ENCODE peak calls at places on chromosomes 11 and 22, in eight cellular contexts. One of them, this sample, is unnamed.

GRCh38 chr11:656426-656825 is 19.4 kb downstream of the DRD4 start:
- DNase-seq in GM12878: no peak
- DNase-seq in HL-60: no peak
- DNase-seq in sigmoid colon: no peak
- DNase-seq in GM23338: no peak
- DNase-seq in spleen: no peak
- DNase-seq in HCT116: no peak
- DNase-seq in K562: peak; percentile 7
- DNase-seq in this sample: no peak

GRCh38 chr22:47634342-47634741 is 871.9 kb downstream of the TBC1D22A start:
- DNase-seq in GM12878: no peak
- DNase-seq in HL-60: no peak
- DNase-seq in sigmoid colon: no peak
- DNase-seq in GM23338: no peak
- DNase-seq in spleen: no peak
- DNase-seq in HCT116: no peak
- DNase-seq in K562: no peak
- DNase-seq in this sample: no peak

GRCh38 chr22:20116376-20116950 is 559 bp downstream of the RANBP1 start:
- DNase-seq in GM12878: no peak
- DNase-seq in HL-60: no peak
- DNase-seq in sigmoid colon: peak; percentile 73
- DNase-seq in GM23338: peak; percentile 20
- DNase-seq in spleen: peak; percentile 89
- DNase-seq in HCT116: no peak
- DNase-seq in K562: peak; percentile 99
- DNase-seq in this sample: no peak

GRCh38 chr11:103587951-103588788 is 448.3 kb upstream of the DDI1 start:
- DNase-seq in GM12878: no peak
- DNase-seq in HL-60: no peak
- DNase-seq in sigmoid colon: no peak
- DNase-seq in GM23338: no peak
- DNase-seq in spleen: no peak
- DNase-seq in HCT116: no peak
- DNase-seq in K562: no peak
- DNase-seq in this sample: no peak

GRCh38 chr11:121482231-121483129 is 29.7 kb upstream of the SORL1-AS1 start:
- DNase-seq in GM12878: peak; percentile 93
- DNase-seq in HL-60: peak; percentile 81
- DNase-seq in sigmoid colon: no peak
- DNase-seq in GM23338: no peak
- DNase-seq in spleen: no peak
- DNase-seq in HCT116: no peak
- DNase-seq in K562: no peak
- DNase-seq in this sample: no peak

GRCh38 chr11:10654211-10655150 is 39.1 kb downstream of the IRAG1 start:
- DNase-seq in GM12878: peak; percentile 23
- DNase-seq in HL-60: peak; percentile 63
- DNase-seq in sigmoid colon: peak; percentile 55
- DNase-seq in GM23338: peak; percentile 67
- DNase-seq in spleen: no peak
- DNase-seq in HCT116: peak; percentile 55
- DNase-seq in K562: peak; percentile 72
- DNase-seq in this sample: no peak

GRCh38 chr11:3109921-3110706 is 52.9 kb upstream of the CARS1 start:
- DNase-seq in GM12878: no peak
- DNase-seq in HL-60: peak; percentile 55
- DNase-seq in sigmoid colon: peak; percentile 78
- DNase-seq in GM23338: peak; percentile 89
- DNase-seq in spleen: peak; percentile 82
- DNase-seq in HCT116: peak; percentile 37
- DNase-seq in K562: peak; percentile 95
- DNase-seq in this sample: peak; percentile 64

GRCh38 chr11:105051559-105051958 is 6.4 kb upstream of the CARD16 start:
- DNase-seq in GM12878: no peak
- DNase-seq in HL-60: no peak
- DNase-seq in sigmoid colon: no peak
- DNase-seq in GM23338: no peak
- DNase-seq in spleen: no peak
- DNase-seq in HCT116: no peak
- DNase-seq in K562: no peak
- DNase-seq in this sample: no peak

GRCh38 chr22:19739448-19739895 is 16.1 kb downstream of the GP1BB start:
- DNase-seq in GM12878: no peak
- DNase-seq in HL-60: no peak
- DNase-seq in sigmoid colon: no peak
- DNase-seq in GM23338: no peak
- DNase-seq in spleen: no peak
- DNase-seq in HCT116: no peak
- DNase-seq in K562: no peak
- DNase-seq in this sample: no peak

GRCh38 chr11:35223429-35223828 is 84.5 kb downstream of the CD44 start:
- DNase-seq in GM12878: no peak
- DNase-seq in HL-60: no peak
- DNase-seq in sigmoid colon: peak; percentile 68
- DNase-seq in GM23338: peak; percentile 10
- DNase-seq in spleen: no peak
- DNase-seq in HCT116: no peak
- DNase-seq in K562: no peak
- DNase-seq in this sample: no peak

GRCh38 chr11:102244681-102245409 is 72.4 kb upstream of the BIRC3 start:
- DNase-seq in GM12878: no peak
- DNase-seq in HL-60: no peak
- DNase-seq in sigmoid colon: no peak
- DNase-seq in GM23338: no peak
- DNase-seq in spleen: no peak
- DNase-seq in HCT116: peak; percentile 53
- DNase-seq in K562: no peak
- DNase-seq in this sample: no peak

GRCh38 chr11:130475426-130476053 is 27.1 kb downstream of the ADAMTS15 start:
- DNase-seq in GM12878: no peak
- DNase-seq in HL-60: no peak
- DNase-seq in sigmoid colon: no peak
- DNase-seq in GM23338: no peak
- DNase-seq in spleen: no peak
- DNase-seq in HCT116: no peak
- DNase-seq in K562: no peak
- DNase-seq in this sample: no peak

GRCh38 chr22:40224702-40225101 is 47.0 kb downstream of the TNRC6B start:
- DNase-seq in GM12878: no peak
- DNase-seq in HL-60: no peak
- DNase-seq in sigmoid colon: no peak
- DNase-seq in GM23338: no peak
- DNase-seq in spleen: no peak
- DNase-seq in HCT116: no peak
- DNase-seq in K562: no peak
- DNase-seq in this sample: no peak

GRCh38 chr11:110828086-110828485 is 115.8 kb upstream of the ARHGAP20 start:
- DNase-seq in GM12878: no peak
- DNase-seq in HL-60: no peak
- DNase-seq in sigmoid colon: no peak
- DNase-seq in GM23338: no peak
- DNase-seq in spleen: no peak
- DNase-seq in HCT116: no peak
- DNase-seq in K562: no peak
- DNase-seq in this sample: no peak

GRCh38 chr11:119422505-119423416 is at the start of gene THY1:
- DNase-seq in GM12878: no peak
- DNase-seq in HL-60: no peak
- DNase-seq in sigmoid colon: no peak
- DNase-seq in GM23338: peak; percentile 88
- DNase-seq in spleen: no peak
- DNase-seq in HCT116: no peak
- DNase-seq in K562: no peak
- DNase-seq in this sample: no peak
- TF ChIP-seq POLR2AphosphoS5 in GM12878: no peak
- TF ChIP-seq POLR2AphosphoS5 in HL-60: no peak
- TF ChIP-seq POLR2AphosphoS5 in sigmoid colon: no peak
- TF ChIP-seq POLR2AphosphoS5 in GM23338: peak; percentile 99
- TF ChIP-seq POLR2AphosphoS5 in spleen: no peak
- TF ChIP-seq POLR2AphosphoS5 in HCT116: no peak
- TF ChIP-seq POLR2AphosphoS5 in K562: no peak
- TF ChIP-seq POLR2AphosphoS5 in this sample: no peak

GRCh38 chr22:26885441-26886261 is 228.3 kb downstream of the MIAT start:
- DNase-seq in GM12878: no peak
- DNase-seq in HL-60: no peak
- DNase-seq in sigmoid colon: no peak
- DNase-seq in GM23338: no peak
- DNase-seq in spleen: no peak
- DNase-seq in HCT116: no peak
- DNase-seq in K562: no peak
- DNase-seq in this sample: no peak

GRCh38 chr22:26887916-26888315 is 230.5 kb downstream of the MIAT start:
- DNase-seq in GM12878: no peak
- DNase-seq in HL-60: no peak
- DNase-seq in sigmoid colon: no peak
- DNase-seq in GM23338: no peak
- DNase-seq in spleen: no peak
- DNase-seq in HCT116: no peak
- DNase-seq in K562: no peak
- DNase-seq in this sample: no peak

GRCh38 chr22:26888887-26889286 is 231.5 kb downstream of the MIAT start:
- DNase-seq in GM12878: no peak
- DNase-seq in HL-60: no peak
- DNase-seq in sigmoid colon: no peak
- DNase-seq in GM23338: no peak
- DNase-seq in spleen: no peak
- DNase-seq in HCT116: no peak
- DNase-seq in K562: no peak
- DNase-seq in this sample: no peak

GRCh38 chr22:26889794-26890193 is 232.4 kb downstream of the MIAT start:
- DNase-seq in GM12878: no peak
- DNase-seq in HL-60: no peak
- DNase-seq in sigmoid colon: no peak
- DNase-seq in GM23338: no peak
- DNase-seq in spleen: no peak
- DNase-seq in HCT116: no peak
- DNase-seq in K562: no peak
- DNase-seq in this sample: no peak

GRCh38 chr22:26887456-26887855 is 230.1 kb downstream of the MIAT start:
- DNase-seq in GM12878: no peak
- DNase-seq in HL-60: no peak
- DNase-seq in sigmoid colon: no peak
- DNase-seq in GM23338: peak; percentile 56
- DNase-seq in spleen: no peak
- DNase-seq in HCT116: no peak
- DNase-seq in K562: no peak
- DNase-seq in this sample: no peak
- TF ChIP-seq POLR2AphosphoS5 in GM12878: no peak
- TF ChIP-seq POLR2AphosphoS5 in HL-60: no peak
- TF ChIP-seq POLR2AphosphoS5 in sigmoid colon: no peak
- TF ChIP-seq POLR2AphosphoS5 in GM23338: no peak
- TF ChIP-seq POLR2AphosphoS5 in spleen: no peak
- TF ChIP-seq POLR2AphosphoS5 in HCT116: no peak
- TF ChIP-seq POLR2AphosphoS5 in K562: no peak
- TF ChIP-seq POLR2AphosphoS5 in this sample: no peak

GRCh38 chr11:108852701-108853100 is 187.8 kb downstream of the DDX10 start:
- DNase-seq in GM12878: no peak
- DNase-seq in HL-60: no peak
- DNase-seq in sigmoid colon: no peak
- DNase-seq in GM23338: no peak
- DNase-seq in spleen: no peak
- DNase-seq in HCT116: no peak
- DNase-seq in K562: no peak
- DNase-seq in this sample: no peak

GRCh38 chr11:108846009-108846408 is 181.1 kb downstream of the DDX10 start:
- DNase-seq in GM12878: no peak
- DNase-seq in HL-60: no peak
- DNase-seq in sigmoid colon: no peak
- DNase-seq in GM23338: no peak
- DNase-seq in spleen: no peak
- DNase-seq in HCT116: no peak
- DNase-seq in K562: no peak
- DNase-seq in this sample: no peak

GRCh38 chr11:108853151-108853550 is 188.3 kb downstream of the DDX10 start:
- DNase-seq in GM12878: no peak
- DNase-seq in HL-60: no peak
- DNase-seq in sigmoid colon: no peak
- DNase-seq in GM23338: no peak
- DNase-seq in spleen: no peak
- DNase-seq in HCT116: no peak
- DNase-seq in K562: no peak
- DNase-seq in this sample: no peak

GRCh38 chr11:108851781-108852180 is 186.9 kb downstream of the DDX10 start:
- DNase-seq in GM12878: no peak
- DNase-seq in HL-60: no peak
- DNase-seq in sigmoid colon: no peak
- DNase-seq in GM23338: no peak
- DNase-seq in spleen: no peak
- DNase-seq in HCT116: no peak
- DNase-seq in K562: no peak
- DNase-seq in this sample: no peak

DNA sequence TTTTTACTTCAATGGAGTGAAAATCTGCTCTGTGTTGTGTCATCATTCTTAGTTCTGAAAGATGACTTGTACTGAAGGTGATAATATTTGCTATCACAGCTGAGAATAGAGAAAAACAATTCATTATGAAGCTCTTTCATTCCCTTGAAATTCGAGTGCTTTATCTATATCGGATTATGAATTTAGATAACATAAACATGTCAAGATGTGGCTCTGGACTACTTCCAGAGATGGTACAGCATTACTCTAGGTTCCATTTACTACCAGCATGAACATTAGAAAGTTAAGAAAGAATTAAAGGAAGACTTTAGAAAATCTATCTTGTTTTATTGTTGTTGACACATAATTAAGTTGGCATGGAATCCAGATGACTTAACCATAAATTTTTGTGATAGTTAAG is 182.4 kb downstream of the DDX10 start:
- DNase-seq in GM12878: no peak
- DNase-seq in HL-60: no peak
- DNase-seq in sigmoid colon: no peak
- DNase-seq in GM23338: no peak
- DNase-seq in spleen: no peak
- DNase-seq in HCT116: no peak
- DNase-seq in K562: no peak
- DNase-seq in this sample: no peak
- TF ChIP-seq POLR2AphosphoS5 in GM12878: no peak
- TF ChIP-seq POLR2AphosphoS5 in HL-60: no peak
- TF ChIP-seq POLR2AphosphoS5 in sigmoid colon: no peak
- TF ChIP-seq POLR2AphosphoS5 in GM23338: no peak
- TF ChIP-seq POLR2AphosphoS5 in spleen: no peak
- TF ChIP-seq POLR2AphosphoS5 in HCT116: no peak
- TF ChIP-seq POLR2AphosphoS5 in K562: no peak
- TF ChIP-seq POLR2AphosphoS5 in this sample: no peak

DNA sequence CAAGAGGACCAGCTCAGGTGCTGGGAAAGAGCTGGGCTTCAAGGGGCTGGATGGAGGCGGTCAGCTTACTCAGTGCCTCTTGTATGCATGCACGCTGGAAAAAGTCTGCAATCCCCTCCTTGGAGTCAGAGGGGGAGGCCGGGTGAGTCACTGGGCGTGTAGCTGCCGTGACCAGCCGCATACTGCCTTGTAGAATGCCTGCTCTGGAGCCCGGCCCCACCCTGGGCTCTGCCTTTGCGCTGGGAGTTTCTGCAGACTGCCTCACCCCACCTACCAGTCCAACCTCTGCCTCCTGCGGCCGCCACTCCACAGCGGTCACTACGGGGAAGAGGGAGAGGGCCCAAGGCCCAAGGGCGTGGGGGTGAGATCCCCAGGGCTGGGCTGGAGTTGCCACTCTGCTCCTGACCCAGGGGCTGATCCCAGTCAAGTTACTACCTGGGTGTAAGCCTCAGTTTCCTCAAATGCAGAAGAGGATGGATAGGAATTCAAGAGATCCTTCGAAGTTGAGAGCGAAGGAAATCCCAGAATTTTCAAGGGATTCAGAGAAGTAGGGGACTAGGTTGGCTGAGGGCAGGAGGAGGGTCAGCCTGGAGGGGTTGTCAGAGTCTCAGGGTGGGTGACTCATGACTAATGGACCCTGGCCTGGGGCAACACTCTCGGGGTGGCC is 4.1 kb downstream of the MRGPRF start:
- DNase-seq in GM12878: no peak
- DNase-seq in HL-60: no peak
- DNase-seq in sigmoid colon: peak; percentile 98
- DNase-seq in GM23338: no peak
- DNase-seq in spleen: peak; percentile 66
- DNase-seq in HCT116: peak; percentile 83
- DNase-seq in K562: peak; percentile 76
- DNase-seq in this sample: no peak
- TF ChIP-seq POLR2AphosphoS5 in GM12878: no peak
- TF ChIP-seq POLR2AphosphoS5 in HL-60: no peak
- TF ChIP-seq POLR2AphosphoS5 in sigmoid colon: peak; percentile 81
- TF ChIP-seq POLR2AphosphoS5 in GM23338: no peak
- TF ChIP-seq POLR2AphosphoS5 in spleen: peak; percentile 56
- TF ChIP-seq POLR2AphosphoS5 in HCT116: peak; percentile 71
- TF ChIP-seq POLR2AphosphoS5 in K562: no peak
- TF ChIP-seq POLR2AphosphoS5 in this sample: no peak

This sample was measured in GM12892.